ENCODE peak calls at places on chromosomes 6 and 20, in eight cellular contexts. One of them, this sample, is unnamed.

GRCh38 chr6:156809034-156809433 is 31.9 kb downstream of the ARID1B start:
- DNase-seq in heart left ventricle: no peak
- DNase-seq in CD4-positive, CD25-positive, alpha-beta regulatory T cell: no peak
- DNase-seq in uterus: no peak
- DNase-seq in ovary: no peak
- DNase-seq in right cardiac atrium: no peak
- DNase-seq in aorta: no peak
- DNase-seq in heart right ventricle: no peak
- DNase-seq in this sample: peak; percentile 71

GRCh38 chr6:66161546-66162108 is 454.6 kb upstream of the EYS start:
- DNase-seq in right cardiac atrium: no peak
- DNase-seq in heart right ventricle: no peak
- DNase-seq in uterus: no peak
- DNase-seq in ovary: no peak
- DNase-seq in aorta: no peak
- DNase-seq in heart left ventricle: no peak
- DNase-seq in CD4-positive, CD25-positive, alpha-beta regulatory T cell: no peak
- DNase-seq in this sample: no peak

GRCh38 chr6:139820191-139820590 is 445.7 kb upstream of the CITED2 start:
- DNase-seq in aorta: no peak
- DNase-seq in right cardiac atrium: no peak
- DNase-seq in CD4-positive, CD25-positive, alpha-beta regulatory T cell: no peak
- DNase-seq in heart right ventricle: no peak
- DNase-seq in heart left ventricle: no peak
- DNase-seq in uterus: no peak
- DNase-seq in ovary: no peak
- DNase-seq in this sample: no peak

GRCh38 chr6:17501982-17502704 is 98.0 kb upstream of the FAM8A1 start:
- DNase-seq in uterus: no peak
- DNase-seq in right cardiac atrium: no peak
- DNase-seq in CD4-positive, CD25-positive, alpha-beta regulatory T cell: no peak
- DNase-seq in ovary: no peak
- DNase-seq in aorta: no peak
- DNase-seq in heart right ventricle: no peak
- DNase-seq in heart left ventricle: no peak
- DNase-seq in this sample: no peak

GRCh38 chr6:3759656-3760245 is 8.2 kb upstream of the PXDC1 start:
- DNase-seq in CD4-positive, CD25-positive, alpha-beta regulatory T cell: no peak
- DNase-seq in heart right ventricle: no peak
- DNase-seq in aorta: no peak
- DNase-seq in ovary: no peak
- DNase-seq in uterus: no peak
- DNase-seq in heart left ventricle: no peak
- DNase-seq in right cardiac atrium: no peak
- DNase-seq in this sample: no peak

GRCh38 chr20:1190847-1191246 is 6.1 kb upstream of the TMEM74B start:
- DNase-seq in right cardiac atrium: no peak
- DNase-seq in CD4-positive, CD25-positive, alpha-beta regulatory T cell: no peak
- DNase-seq in heart right ventricle: no peak
- DNase-seq in ovary: no peak
- DNase-seq in heart left ventricle: no peak
- DNase-seq in uterus: no peak
- DNase-seq in aorta: no peak
- DNase-seq in this sample: no peak

GRCh38 chr20:31906001-31906400 is 35.6 kb downstream of the TTLL9 start:
- DNase-seq in CD4-positive, CD25-positive, alpha-beta regulatory T cell: no peak
- DNase-seq in heart left ventricle: no peak
- DNase-seq in right cardiac atrium: no peak
- DNase-seq in ovary: no peak
- DNase-seq in aorta: no peak
- DNase-seq in uterus: no peak
- DNase-seq in heart right ventricle: no peak
- DNase-seq in this sample: no peak

GRCh38 chr6:35049885-35050284 is 91.3 kb downstream of the TCP11 start:
- DNase-seq in ovary: peak; percentile 53
- DNase-seq in heart left ventricle: peak; percentile 69
- DNase-seq in right cardiac atrium: peak; percentile 79
- DNase-seq in uterus: no peak
- DNase-seq in CD4-positive, CD25-positive, alpha-beta regulatory T cell: no peak
- DNase-seq in aorta: no peak
- DNase-seq in heart right ventricle: peak; percentile 72
- DNase-seq in this sample: peak; percentile 76

GRCh38 chr6:170289108-170289931 is 1.6 kb downstream of the DLL1 start:
- DNase-seq in heart right ventricle: no peak
- DNase-seq in ovary: no peak
- DNase-seq in uterus: no peak
- DNase-seq in heart left ventricle: peak; percentile 37
- DNase-seq in aorta: no peak
- DNase-seq in right cardiac atrium: peak; percentile 73
- DNase-seq in CD4-positive, CD25-positive, alpha-beta regulatory T cell: no peak
- DNase-seq in this sample: no peak

GRCh38 chr6:57247603-57248002 is 25.5 kb upstream of the RAB23 start:
- DNase-seq in heart right ventricle: no peak
- DNase-seq in heart left ventricle: no peak
- DNase-seq in aorta: no peak
- DNase-seq in right cardiac atrium: no peak
- DNase-seq in CD4-positive, CD25-positive, alpha-beta regulatory T cell: no peak
- DNase-seq in uterus: no peak
- DNase-seq in ovary: no peak
- DNase-seq in this sample: no peak

GRCh38 chr6:13528232-13528631 is 40.8 kb upstream of the GFOD1 start:
- DNase-seq in heart left ventricle: no peak
- DNase-seq in heart right ventricle: no peak
- DNase-seq in ovary: no peak
- DNase-seq in uterus: no peak
- DNase-seq in aorta: no peak
- DNase-seq in right cardiac atrium: no peak
- DNase-seq in CD4-positive, CD25-positive, alpha-beta regulatory T cell: no peak
- DNase-seq in this sample: no peak
- H3K4me1 ChIP-seq in heart left ventricle: peaks cover 51% of the 10 kb centered on the region
- H3K4me1 ChIP-seq in heart right ventricle: peaks cover 53% of the 10 kb centered on the region
- H3K4me1 ChIP-seq in ovary: no peaks in the 10 kb centered on the region
- H3K4me1 ChIP-seq in uterus: no peaks in the 10 kb centered on the region
- H3K4me1 ChIP-seq in aorta: no peaks in the 10 kb centered on the region
- H3K4me1 ChIP-seq in right cardiac atrium: peaks cover 5% of the 10 kb centered on the region
- H3K4me1 ChIP-seq in CD4-positive, CD25-positive, alpha-beta regulatory T cell: peaks cover 11% of the 10 kb centered on the region
- H3K4me1 ChIP-seq in this sample: no peaks in the 10 kb centered on the region

DNA sequence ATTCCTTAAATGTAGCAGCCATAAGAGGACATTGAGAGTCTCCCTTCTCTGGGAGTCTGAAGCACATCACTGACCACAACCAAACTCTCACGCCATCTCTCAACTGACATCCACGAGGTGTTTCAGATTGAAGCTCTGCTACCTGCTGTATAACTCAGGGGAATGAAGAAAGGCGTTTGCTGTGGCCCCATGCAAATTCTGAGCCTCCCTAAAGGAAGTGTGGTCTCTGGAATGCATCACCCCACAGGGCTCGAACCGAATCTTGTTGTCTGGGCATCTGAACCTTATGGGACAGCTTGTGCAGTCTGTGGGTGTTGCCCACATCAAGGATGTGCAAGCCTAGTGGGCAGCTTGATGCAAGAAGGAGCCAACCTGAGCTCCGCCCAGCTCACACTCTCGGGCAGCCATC is 10.9 kb downstream of the PMEPA1 start:
- DNase-seq in ovary: no peak
- DNase-seq in aorta: no peak
- DNase-seq in heart right ventricle: no peak
- DNase-seq in CD4-positive, CD25-positive, alpha-beta regulatory T cell: no peak
- DNase-seq in uterus: no peak
- DNase-seq in right cardiac atrium: no peak
- DNase-seq in heart left ventricle: no peak
- DNase-seq in this sample: no peak
- H3K4me1 ChIP-seq in ovary: peaks cover 4% of the 10 kb centered on the region
- H3K4me1 ChIP-seq in aorta: no peaks in the 10 kb centered on the region
- H3K4me1 ChIP-seq in heart right ventricle: peaks cover 35% of the 10 kb centered on the region
- H3K4me1 ChIP-seq in CD4-positive, CD25-positive, alpha-beta regulatory T cell: peaks cover 5% of the 10 kb centered on the region
- H3K4me1 ChIP-seq in uterus: no peaks in the 10 kb centered on the region
- H3K4me1 ChIP-seq in right cardiac atrium: no peaks in the 10 kb centered on the region
- H3K4me1 ChIP-seq in heart left ventricle: peaks cover 38% of the 10 kb centered on the region
- H3K4me1 ChIP-seq in this sample: peaks cover 54% of the 10 kb centered on the region

GRCh38 chr20:4853004-4853403 is 131.3 kb downstream of the PRND start:
- DNase-seq in heart left ventricle: no peak
- DNase-seq in heart right ventricle: no peak
- DNase-seq in CD4-positive, CD25-positive, alpha-beta regulatory T cell: no peak
- DNase-seq in ovary: no peak
- DNase-seq in uterus: no peak
- DNase-seq in right cardiac atrium: no peak
- DNase-seq in aorta: no peak
- DNase-seq in this sample: no peak
- H3K4me1 ChIP-seq in heart left ventricle: peaks cover 8% of the 10 kb centered on the region
- H3K4me1 ChIP-seq in heart right ventricle: peaks cover 3% of the 10 kb centered on the region
- H3K4me1 ChIP-seq in CD4-positive, CD25-positive, alpha-beta regulatory T cell: no peaks in the 10 kb centered on the region
- H3K4me1 ChIP-seq in ovary: no peaks in the 10 kb centered on the region
- H3K4me1 ChIP-seq in uterus: no peaks in the 10 kb centered on the region
- H3K4me1 ChIP-seq in right cardiac atrium: peaks cover 7% of the 10 kb centered on the region
- H3K4me1 ChIP-seq in aorta: no peaks in the 10 kb centered on the region
- H3K4me1 ChIP-seq in this sample: no peaks in the 10 kb centered on the region

GRCh38 chr20:33267691-33268090 is 15.3 kb upstream of the BPIFB1 start:
- DNase-seq in heart right ventricle: no peak
- DNase-seq in CD4-positive, CD25-positive, alpha-beta regulatory T cell: no peak
- DNase-seq in aorta: peak; percentile 5
- DNase-seq in ovary: no peak
- DNase-seq in uterus: no peak
- DNase-seq in heart left ventricle: no peak
- DNase-seq in right cardiac atrium: no peak
- DNase-seq in this sample: no peak
- H3K4me1 ChIP-seq in heart right ventricle: no peaks in the 10 kb centered on the region
- H3K4me1 ChIP-seq in CD4-positive, CD25-positive, alpha-beta regulatory T cell: no peaks in the 10 kb centered on the region
- H3K4me1 ChIP-seq in aorta: no peaks in the 10 kb centered on the region
- H3K4me1 ChIP-seq in ovary: no peaks in the 10 kb centered on the region
- H3K4me1 ChIP-seq in uterus: no peaks in the 10 kb centered on the region
- H3K4me1 ChIP-seq in heart left ventricle: no peaks in the 10 kb centered on the region
- H3K4me1 ChIP-seq in right cardiac atrium: no peaks in the 10 kb centered on the region
- H3K4me1 ChIP-seq in this sample: no peaks in the 10 kb centered on the region

GRCh38 chr6:44960898-44961297 is 367.2 kb upstream of the RUNX2 start:
- DNase-seq in right cardiac atrium: no peak
- DNase-seq in ovary: no peak
- DNase-seq in heart right ventricle: no peak
- DNase-seq in heart left ventricle: no peak
- DNase-seq in aorta: no peak
- DNase-seq in CD4-positive, CD25-positive, alpha-beta regulatory T cell: no peak
- DNase-seq in uterus: no peak
- DNase-seq in this sample: no peak
- H3K4me1 ChIP-seq in right cardiac atrium: no peaks in the 10 kb centered on the region
- H3K4me1 ChIP-seq in ovary: no peaks in the 10 kb centered on the region
- H3K4me1 ChIP-seq in heart right ventricle: no peaks in the 10 kb centered on the region
- H3K4me1 ChIP-seq in heart left ventricle: no peaks in the 10 kb centered on the region
- H3K4me1 ChIP-seq in aorta: no peaks in the 10 kb centered on the region
- H3K4me1 ChIP-seq in CD4-positive, CD25-positive, alpha-beta regulatory T cell: no peaks in the 10 kb centered on the region
- H3K4me1 ChIP-seq in uterus: no peaks in the 10 kb centered on the region
- H3K4me1 ChIP-seq in this sample: no peaks in the 10 kb centered on the region

GRCh38 chr6:142280265-142280664 is 21.5 kb upstream of the ADGRG6 start:
- DNase-seq in heart left ventricle: no peak
- DNase-seq in right cardiac atrium: no peak
- DNase-seq in CD4-positive, CD25-positive, alpha-beta regulatory T cell: no peak
- DNase-seq in aorta: no peak
- DNase-seq in ovary: no peak
- DNase-seq in uterus: no peak
- DNase-seq in heart right ventricle: no peak
- DNase-seq in this sample: no peak

GRCh38 chr6:142275146-142276006 is 26.4 kb upstream of the ADGRG6 start:
- DNase-seq in aorta: no peak
- DNase-seq in ovary: no peak
- DNase-seq in uterus: no peak
- DNase-seq in heart right ventricle: no peak
- DNase-seq in heart left ventricle: no peak
- DNase-seq in CD4-positive, CD25-positive, alpha-beta regulatory T cell: no peak
- DNase-seq in right cardiac atrium: no peak
- DNase-seq in this sample: no peak

GRCh38 chr6:142279350-142280180 is 22.2 kb upstream of the ADGRG6 start:
- DNase-seq in heart left ventricle: no peak
- DNase-seq in aorta: no peak
- DNase-seq in right cardiac atrium: no peak
- DNase-seq in ovary: no peak
- DNase-seq in CD4-positive, CD25-positive, alpha-beta regulatory T cell: no peak
- DNase-seq in uterus: no peak
- DNase-seq in heart right ventricle: no peak
- DNase-seq in this sample: no peak

GRCh38 chr6:142280927-142281326 is 20.9 kb upstream of the ADGRG6 start:
- DNase-seq in CD4-positive, CD25-positive, alpha-beta regulatory T cell: no peak
- DNase-seq in right cardiac atrium: no peak
- DNase-seq in heart right ventricle: no peak
- DNase-seq in aorta: no peak
- DNase-seq in heart left ventricle: no peak
- DNase-seq in uterus: no peak
- DNase-seq in ovary: no peak
- DNase-seq in this sample: no peak

DNA sequence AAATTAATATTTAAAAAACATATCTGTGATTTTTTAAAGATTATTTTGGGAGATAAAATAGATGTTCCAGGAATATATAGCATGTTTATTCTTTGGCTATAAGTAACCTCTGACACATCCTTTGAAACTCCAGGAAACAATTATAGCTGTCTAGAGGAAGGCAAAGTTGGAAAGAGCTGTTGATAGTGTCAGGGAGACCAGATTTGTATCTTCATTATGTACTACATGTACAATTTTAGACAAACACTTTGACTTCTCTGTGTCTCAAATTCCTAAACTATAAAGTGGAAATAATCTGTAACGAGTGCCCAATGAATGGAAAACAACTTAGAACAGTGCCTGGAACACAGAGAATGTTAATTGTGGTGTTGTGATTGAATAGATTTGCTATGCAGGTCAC is 25.6 kb upstream of the ADGRG6 start:
- DNase-seq in uterus: no peak
- DNase-seq in aorta: no peak
- DNase-seq in ovary: no peak
- DNase-seq in heart left ventricle: no peak
- DNase-seq in right cardiac atrium: no peak
- DNase-seq in heart right ventricle: no peak
- DNase-seq in CD4-positive, CD25-positive, alpha-beta regulatory T cell: no peak
- DNase-seq in this sample: no peak
- H3K4me1 ChIP-seq in uterus: no peaks in the 10 kb centered on the region
- H3K4me1 ChIP-seq in aorta: peaks cover 4% of the 10 kb centered on the region
- H3K4me1 ChIP-seq in ovary: no peaks in the 10 kb centered on the region
- H3K4me1 ChIP-seq in heart left ventricle: no peaks in the 10 kb centered on the region
- H3K4me1 ChIP-seq in right cardiac atrium: no peaks in the 10 kb centered on the region
- H3K4me1 ChIP-seq in heart right ventricle: no peaks in the 10 kb centered on the region
- H3K4me1 ChIP-seq in CD4-positive, CD25-positive, alpha-beta regulatory T cell: no peaks in the 10 kb centered on the region
- H3K4me1 ChIP-seq in this sample: no peaks in the 10 kb centered on the region

DNA sequence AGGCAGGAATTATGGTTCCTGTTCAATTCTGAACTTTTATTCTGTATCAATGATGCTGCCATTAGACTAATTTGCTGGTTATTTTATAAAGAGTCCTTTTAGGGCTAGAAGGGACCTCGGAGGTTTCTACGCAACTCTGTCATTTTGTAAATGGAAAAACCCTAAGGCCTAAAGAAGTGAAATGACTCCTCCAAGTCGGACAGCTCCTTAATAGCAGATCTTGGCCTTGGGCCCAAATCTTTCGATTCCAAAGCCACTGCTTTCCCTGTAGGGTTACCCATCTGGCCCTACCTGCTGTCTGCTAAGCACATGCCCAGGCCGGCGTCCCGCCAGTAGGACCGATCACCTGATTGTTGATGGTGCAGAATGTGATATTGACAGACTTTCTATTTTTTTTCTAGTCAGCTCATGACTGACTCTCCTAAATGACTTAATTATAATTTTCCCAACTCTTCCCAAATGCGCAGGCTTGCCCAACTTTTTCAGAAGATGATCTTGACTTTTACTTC is 40.2 kb downstream of the PLEKHG1 start:
- DNase-seq in CD4-positive, CD25-positive, alpha-beta regulatory T cell: no peak
- DNase-seq in heart right ventricle: no peak
- DNase-seq in uterus: no peak
- DNase-seq in aorta: no peak
- DNase-seq in heart left ventricle: no peak
- DNase-seq in ovary: no peak
- DNase-seq in right cardiac atrium: no peak
- DNase-seq in this sample: no peak
- H3K4me1 ChIP-seq in CD4-positive, CD25-positive, alpha-beta regulatory T cell: peaks cover 5% of the 10 kb centered on the region
- H3K4me1 ChIP-seq in heart right ventricle: peaks cover 13% of the 10 kb centered on the region
- H3K4me1 ChIP-seq in uterus: no peaks in the 10 kb centered on the region
- H3K4me1 ChIP-seq in aorta: no peaks in the 10 kb centered on the region
- H3K4me1 ChIP-seq in heart left ventricle: peaks cover 11% of the 10 kb centered on the region
- H3K4me1 ChIP-seq in ovary: peaks cover 2% of the 10 kb centered on the region
- H3K4me1 ChIP-seq in right cardiac atrium: peaks cover 4% of the 10 kb centered on the region
- H3K4me1 ChIP-seq in this sample: no peaks in the 10 kb centered on the region

GRCh38 chr6:47679507-47679906 is 18.9 kb upstream of the ADGRF4 start:
- DNase-seq in ovary: no peak
- DNase-seq in heart left ventricle: no peak
- DNase-seq in heart right ventricle: no peak
- DNase-seq in right cardiac atrium: no peak
- DNase-seq in uterus: no peak
- DNase-seq in aorta: no peak
- DNase-seq in CD4-positive, CD25-positive, alpha-beta regulatory T cell: no peak
- DNase-seq in this sample: no peak
- H3K4me1 ChIP-seq in ovary: no peaks in the 10 kb centered on the region
- H3K4me1 ChIP-seq in heart left ventricle: no peaks in the 10 kb centered on the region
- H3K4me1 ChIP-seq in heart right ventricle: no peaks in the 10 kb centered on the region
- H3K4me1 ChIP-seq in right cardiac atrium: no peaks in the 10 kb centered on the region
- H3K4me1 ChIP-seq in uterus: no peaks in the 10 kb centered on the region
- H3K4me1 ChIP-seq in aorta: no peaks in the 10 kb centered on the region
- H3K4me1 ChIP-seq in CD4-positive, CD25-positive, alpha-beta regulatory T cell: no peaks in the 10 kb centered on the region
- H3K4me1 ChIP-seq in this sample: no peaks in the 10 kb centered on the region

This sample was measured in tibial artery.